ENCODE peak calls at places on chromosomes 11 and 22, in seven cellular contexts. Y is neuronal stem cell, O is mesendoderm, B is mesenchymal stem cell, A is IMR-90, X is H9, V is trophoblast cell. Q is an unnamed sample.

GRCh38 chr11:92804388-92804787 is 165.1 kb upstream of the MTNR1B start:
- DNase-seq in Y (peak; percentile 8), A (no peak), B (no peak), O (no peak), V (no peak), X (no peak), Q (no peak)

GRCh38 chr22:24725736-24726135 is 48.8 kb downstream of the PIWIL3 start:
- DNase-seq in X (no peak), O (no peak), A (no peak), B (no peak), V (no peak), Y (no peak), Q (no peak)

GRCh38 chr11:35160902-35161585 is 22.1 kb downstream of the CD44 start:
- DNase-seq in A (no peak), Y (no peak), O (no peak), X (no peak), V (no peak), B (no peak), Q (no peak)

GRCh38 chr22:30989473-30989872 is 20.4 kb downstream of the TUG1 start:
- DNase-seq in V (no peak), Y (no peak), B (no peak), A (no peak), O (no peak), X (no peak), Q (no peak)

GRCh38 chr11:93784935-93785360 is 866 bp downstream of the MED17 start:
- DNase-seq in V (no peak), O (no peak), A (no peak), Y (no peak), B (no peak), X (no peak), Q (no peak)

GRCh38 chr11:10444725-10445286 is 10.3 kb upstream of the AMPD3 start:
- DNase-seq in O (no peak), X (no peak), A (no peak), V (no peak), B (no peak), Y (no peak), Q (no peak)

GRCh38 chr11:75813622-75814039 is 1.4 kb upstream of the UVRAG start:
- DNase-seq in Y (no peak), B (peak; percentile 30), O (peak; percentile 37), X (no peak), V (peak; percentile 70), A (peak; percentile 20), Q (no peak)

GRCh38 chr11:111269146-111269868 is 23.8 kb downstream of the POU2AF2 start:
- DNase-seq in V (peak; percentile 26), B (no peak), A (no peak), X (no peak), Y (peak; percentile 47), O (no peak), Q (no peak)

GRCh38 chr22:49993649-49994360 is 18.8 kb downstream of the IL17REL start:
- DNase-seq in B (no peak), X (no peak), V (no peak), A (no peak), O (no peak), Y (no peak), Q (no peak)

GRCh38 chr11:116557261-116557660 is 215.5 kb downstream of the BUD13 start:
- DNase-seq in V (no peak), O (no peak), A (no peak), B (no peak), X (no peak), Y (no peak), Q (no peak)

GRCh38 chr11:121344824-121345223 is 52.3 kb downstream of the SC5D start:
- DNase-seq in V (no peak), X (no peak), O (no peak), Y (no peak), B (no peak), A (no peak), Q (no peak)

GRCh38 chr11:120013325-120014250 is 124.3 kb downstream of the TRIM29 start:
- DNase-seq in Y (peak; percentile 54), O (peak; percentile 93), B (peak; percentile 24), X (peak; percentile 96), V (peak; percentile 47), A (peak; percentile 10), Q (peak; percentile 81)

GRCh38 chr11:105821781-105822180 is 200.3 kb downstream of the MSANTD4 start:
- DNase-seq in O (no peak), V (no peak), B (no peak), A (no peak), X (peak; percentile 45), Y (no peak), Q (no peak)

GRCh38 chr22:35835998-35836691 is 118.5 kb downstream of the APOL5 start:
- DNase-seq in X (peak; percentile 70), V (peak; percentile 68), Y (peak; percentile 39), O (peak; percentile 96), B (peak; percentile 78), A (peak; percentile 86), Q (no peak)

GRCh38 chr22:23781065-23781464 is 5.7 kb upstream of the SMARCB1 start:
- DNase-seq in X (no peak), Y (no peak), O (no peak), V (no peak), A (no peak), B (no peak), Q (no peak)

GRCh38 chr22:45201678-45202332 is 38.1 kb downstream of the NUP50 start:
- DNase-seq in V (peak; percentile 98), B (peak; percentile 98), Y (no peak), A (peak; percentile 100), X (no peak), O (no peak), Q (no peak)

GRCh38 chr22:42217019-42217751 is 53.3 kb downstream of the TCF20 start:
- DNase-seq in X (no peak), A (peak; percentile 55), O (no peak), Y (no peak), B (peak; percentile 42), V (no peak), Q (no peak)

DNA sequence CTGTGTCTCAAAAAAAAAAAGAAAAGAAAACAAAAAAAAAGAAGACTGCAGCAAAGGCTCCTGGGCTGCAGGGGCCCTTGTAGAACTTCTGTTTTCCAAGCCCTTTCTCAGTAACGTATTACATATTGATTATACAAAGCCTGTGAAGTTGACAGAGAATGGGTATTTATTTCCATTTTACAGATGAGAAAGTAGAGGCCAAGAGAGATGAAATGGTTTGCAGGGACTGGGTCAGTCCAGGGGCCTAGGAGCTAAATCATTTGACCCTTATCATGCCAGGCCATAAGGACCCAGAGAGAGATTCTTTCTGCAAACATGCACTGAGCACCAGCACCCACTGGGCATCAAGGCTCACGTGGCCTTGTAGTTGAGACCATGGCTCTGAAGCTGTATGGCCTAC is 4.5 kb downstream of the PPP2R5B start:
- DNase-seq in O (no peak), B (no peak), Y (no peak), V (no peak), X (no peak), A (no peak), Q (no peak)
- H2BK120ac ChIP-seq in O (no peak overlapping the region), B (no peak overlapping the region), Y (no peak overlapping the region), V (no peak overlapping the region), X (no peak overlapping the region), A (no peak overlapping the region), Q (no peak overlapping the region)

GRCh38 chr11:2460540-2461252 is 15.9 kb downstream of the KCNQ1 start:
- DNase-seq in V (no peak), X (no peak), Y (no peak), B (no peak), O (no peak), A (no peak), Q (peak; percentile 37)

GRCh38 chr11:2461253-2462091 is 16.7 kb downstream of the KCNQ1 start:
- DNase-seq in V (no peak), B (no peak), Y (no peak), O (no peak), A (no peak), X (no peak), Q (no peak)

GRCh38 chr11:2458321-2458720 is 13.5 kb downstream of the KCNQ1 start:
- DNase-seq in B (no peak), A (no peak), Y (no peak), V (no peak), X (no peak), O (no peak), Q (no peak)

GRCh38 chr11:2459796-2460531 is 15.2 kb downstream of the KCNQ1 start:
- DNase-seq in Y (no peak), V (no peak), O (no peak), X (no peak), B (no peak), A (no peak), Q (no peak)

DNA sequence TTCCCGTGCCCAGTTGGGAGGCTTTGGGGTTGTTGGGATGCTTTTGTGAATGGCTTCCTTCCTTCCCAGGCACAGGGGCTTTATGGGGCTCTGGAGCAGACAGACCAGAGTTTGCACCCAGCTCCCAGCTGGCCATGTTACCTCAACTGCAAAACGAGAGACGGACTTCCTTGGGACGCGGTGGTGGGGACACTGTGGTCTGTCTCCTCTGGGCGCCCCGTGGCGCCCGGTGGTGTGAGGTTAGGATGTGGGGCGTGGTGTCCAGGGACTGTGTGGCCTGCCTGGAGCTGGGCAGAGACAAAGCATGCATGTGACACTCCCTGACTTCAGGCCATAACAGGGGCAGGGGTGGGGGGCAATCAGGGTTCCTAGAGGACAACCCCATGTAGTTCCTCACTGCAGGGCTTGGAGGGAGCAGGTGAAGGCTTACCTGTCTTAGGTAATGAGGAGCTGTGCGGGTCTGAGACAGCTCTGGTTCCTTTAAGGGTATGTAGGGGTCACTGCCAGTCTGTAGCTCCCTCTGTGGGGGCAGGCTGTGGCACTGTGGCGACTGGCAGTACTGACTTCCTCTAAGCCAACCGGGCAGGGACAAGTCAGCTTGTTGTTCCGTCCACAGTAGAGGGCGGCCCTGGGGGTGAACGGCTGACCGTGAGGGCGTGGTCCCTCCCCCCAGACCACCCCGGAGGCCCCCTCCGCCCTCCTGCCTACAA is 14.4 kb downstream of the KCNQ1 start:
- DNase-seq in Y (no peak), B (no peak), O (no peak), A (no peak), V (no peak), X (no peak), Q (no peak)
- H2BK120ac ChIP-seq in Y (no peak overlapping the region), B (no peak overlapping the region), O (no peak overlapping the region), A (no peak overlapping the region), V (no peak overlapping the region), X (no peak overlapping the region), Q (no peak overlapping the region)

GRCh38 chr11:118881130-118881717 is 2.5 kb upstream of the CXCR5 start:
- DNase-seq in O (no peak), Y (no peak), V (no peak), B (no peak), X (no peak), A (peak; percentile 13), Q (no peak)

GRCh38 chr11:118884613-118885274 is 1.1 kb downstream of the CXCR5 start:
- DNase-seq in Y (no peak), O (peak; percentile 44), X (no peak), B (no peak), A (no peak), V (no peak), Q (no peak)

GRCh38 chr11:118882489-118882888 is 1.2 kb upstream of the CXCR5 start:
- DNase-seq in A (no peak), V (no peak), Y (no peak), B (peak; percentile 84), O (no peak), X (no peak), Q (no peak)

GRCh38 chr11:118883368-118884071 is at the start of gene CXCR5:
- DNase-seq in A (peak; percentile 35), Y (no peak), O (peak; percentile 80), B (peak; percentile 59), X (no peak), V (peak; percentile 18), Q (no peak)

GRCh38 chr11:118883004-118883367 is 706 bp upstream of the CXCR5 start:
- DNase-seq in B (no peak), V (no peak), A (no peak), Y (no peak), O (no peak), X (no peak), Q (no peak)
- H2BK120ac ChIP-seq in B (no peak overlapping the region), V (no peak overlapping the region), A (no peak overlapping the region), Y (no peak overlapping the region), O (no peak overlapping the region), X (no peak overlapping the region), Q (no peak overlapping the region)

GRCh38 chr11:80417681-80418080 is 976.9 kb upstream of the TENM4 start:
- DNase-seq in X (no peak), A (no peak), V (no peak), B (no peak), O (no peak), Y (no peak), Q (no peak)
- H2BK120ac ChIP-seq in X (no peak overlapping the region), A (no peak overlapping the region), V (no peak overlapping the region), B (no peak overlapping the region), O (no peak overlapping the region), Y (no peak overlapping the region), Q (no peak overlapping the region)